ENCODE peak calls at places on chromosomes 11 and 22, in five cellular contexts. R is endodermal cell, D is lung, A is HCT116, T is brain microvascular endothelial cell. V is an unnamed sample.

GRCh38 chr11:90332415-90332814 is 109.6 kb upstream of the CHORDC1 start:
- DNase-seq in T (peak; percentile 3), R (no peak), A (no peak), D (no peak), V (no peak)

GRCh38 chr11:12611352-12611751 is 62.9 kb upstream of the TEAD1 start:
- DNase-seq in A (no peak), R (no peak), D (no peak), T (no peak), V (no peak)

GRCh38 chr11:5204787-5205186 is 4.3 kb upstream of the OR51V1 start:
- DNase-seq in A (peak; percentile 68), R (no peak), D (no peak), T (peak; percentile 69), V (peak; percentile 6)

GRCh38 chr11:115357066-115357465 is 147.1 kb downstream of the CADM1 start:
- DNase-seq in R (no peak), D (no peak), T (no peak), A (no peak), V (no peak)

GRCh38 chr11:125464266-125464662 is 31.8 kb downstream of the FEZ1 start:
- DNase-seq in R (no peak), A (no peak), T (peak; percentile 22), D (no peak), V (no peak)

GRCh38 chr11:34614334-34615113 is 6.4 kb upstream of the EHF start:
- DNase-seq in T (no peak), R (no peak), A (no peak), D (no peak), V (peak; percentile 48)

GRCh38 chr11:3217751-3218482 is 696 bp downstream of the MRGPRG start:
- DNase-seq in A (no peak), T (no peak), R (peak; percentile 40), D (no peak), V (no peak)

GRCh38 chr11:110497204-110497987 is 67.6 kb downstream of the FDX1 start:
- DNase-seq in R (no peak), D (no peak), T (no peak), A (no peak), V (peak; percentile 80)

GRCh38 chr11:121108413-121108812 is 7.4 kb downstream of the TECTA start:
- DNase-seq in D (no peak), T (no peak), R (no peak), A (no peak), V (no peak)

GRCh38 chr11:57647960-57648776 is 1.5 kb downstream of the YPEL4 start:
- DNase-seq in A (no peak), R (peak; percentile 65), D (no peak), T (no peak), V (peak; percentile 52)

DNA sequence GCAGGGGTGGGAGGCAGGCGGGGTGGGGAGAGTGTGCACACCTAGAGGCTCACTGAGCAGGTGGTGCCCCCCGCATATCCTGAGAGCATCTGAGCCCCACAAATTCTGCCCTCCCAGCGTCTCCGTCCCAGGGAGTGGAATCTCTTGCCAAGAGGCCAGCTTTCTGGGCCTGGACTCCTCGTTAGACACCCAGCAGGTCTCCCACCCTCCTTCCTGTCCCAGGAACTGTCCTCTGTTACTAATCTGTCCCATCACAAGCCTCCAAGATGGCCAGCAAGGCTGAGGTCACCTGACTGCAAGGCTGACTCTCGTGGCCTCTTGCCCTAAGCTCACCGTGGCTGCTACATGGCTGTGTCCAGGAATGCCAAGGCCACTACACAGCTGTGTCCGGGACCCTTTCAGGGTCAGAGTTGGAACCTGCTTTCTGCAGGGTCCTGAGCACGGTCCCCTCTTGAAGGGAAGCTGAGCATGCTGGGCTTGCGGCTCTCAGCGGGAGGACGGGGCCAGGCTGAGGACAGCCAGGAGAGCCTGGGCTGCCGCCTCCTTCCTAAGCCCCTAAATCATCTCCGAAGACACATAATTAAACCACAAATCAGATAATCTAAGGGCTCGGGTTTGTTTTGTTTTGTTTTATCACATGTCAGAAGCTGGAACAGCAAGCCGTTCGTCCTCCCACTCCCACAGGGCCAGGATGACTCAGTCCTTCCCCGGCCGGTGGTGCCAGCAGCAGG is 1327.3 kb downstream of the TBC1D22A start:
- DNase-seq in D (no peak), A (no peak), T (peak; percentile 5), R (peak; percentile 43), V (no peak)
- H3K4me3 ChIP-seq in D (no peak overlapping the region), A (no peak overlapping the region), T (no peak overlapping the region), R (no peak overlapping the region), V (no peak overlapping the region)

DNA sequence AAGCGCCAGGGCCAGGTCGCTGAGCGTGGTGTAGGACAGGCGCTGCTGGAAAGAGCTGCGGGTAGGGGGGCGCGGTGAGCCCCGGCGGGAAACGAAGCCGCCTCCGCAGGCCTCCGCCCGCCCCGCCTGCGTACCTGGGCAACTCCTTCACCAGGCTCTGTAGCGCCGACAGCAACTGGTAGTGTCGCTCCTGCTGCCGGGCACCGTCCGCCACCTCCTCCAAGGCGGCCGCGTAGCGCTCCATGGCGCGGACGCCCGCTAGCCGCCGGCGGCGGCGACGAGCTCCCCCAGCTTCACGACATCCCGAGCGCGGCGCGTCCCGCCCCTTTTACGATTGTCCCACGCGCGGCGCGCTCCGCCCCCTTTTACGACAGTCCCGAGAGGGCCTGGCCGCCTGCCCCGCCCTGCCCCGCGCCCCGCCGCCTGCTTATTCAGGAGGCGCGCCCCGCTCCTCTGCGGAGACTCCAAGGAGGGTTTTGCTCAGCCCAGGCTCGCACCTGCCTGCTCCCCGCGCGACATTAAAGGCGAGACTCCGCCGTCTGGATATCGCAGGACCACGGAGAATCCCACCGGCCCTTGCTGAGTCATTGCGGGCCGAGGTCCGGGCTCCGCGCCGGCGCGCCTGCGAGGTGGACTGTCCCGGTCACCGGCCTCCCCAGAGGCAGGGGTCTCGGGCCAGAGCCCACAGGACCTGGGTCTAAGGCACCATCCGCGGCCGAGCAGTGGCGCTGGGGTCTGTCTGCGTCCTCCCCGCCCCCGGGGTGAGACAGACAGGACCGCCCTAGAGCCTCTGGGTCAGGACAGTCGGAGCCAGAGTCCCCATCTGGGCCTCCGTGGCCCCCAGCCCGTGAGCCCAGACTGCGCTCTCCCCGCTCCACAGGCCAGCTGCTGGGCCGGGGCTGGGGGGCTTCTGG is at the start of gene DGCR6L:
- DNase-seq in T (peak; percentile 87), R (peak; percentile 98), D (peak; percentile 95), A (peak; percentile 90), V (peak; percentile 96)
- TF ChIP-seq CTCF in T (no peak), R (no peak), D (no peak), A (no peak), V (no peak)

GRCh38 chr22:17710023-17710422 is 64.2 kb downstream of the BID start:
- DNase-seq in R (no peak), A (no peak), D (no peak), T (no peak), V (no peak)

GRCh38 chr22:17707526-17707925 is 66.7 kb downstream of the BID start:
- DNase-seq in A (no peak), R (no peak), T (no peak), D (no peak), V (no peak)

GRCh38 chr22:17706451-17706900 is 67.8 kb downstream of the BID start:
- DNase-seq in D (peak; percentile 50), T (peak; percentile 95), R (peak; percentile 61), A (peak; percentile 54), V (peak; percentile 60)

GRCh38 chr22:17705565-17706450 is 67.3 kb downstream of the BCL2L13 start:
- DNase-seq in A (no peak), D (no peak), R (no peak), T (no peak), V (no peak)

GRCh38 chr22:17706947-17707346 is 67.3 kb downstream of the BID start:
- DNase-seq in R (no peak), D (no peak), T (no peak), A (no peak), V (no peak)
- H3K4me3 ChIP-seq in R (no peak overlapping the region), D (no peak overlapping the region), T (peak overlapping the region; percentile 53), A (no peak overlapping the region), V (no peak overlapping the region)

GRCh38 chr11:61158691-61159381 is 2.4 kb downstream of the VPS37C start:
- DNase-seq in T (peak; percentile 32), R (peak; percentile 62), A (no peak), D (no peak), V (no peak)

GRCh38 chr11:61160487-61161189 is 588 bp downstream of the VPS37C start:
- DNase-seq in T (no peak), A (no peak), R (peak; percentile 65), D (no peak), V (no peak)

GRCh38 chr11:61162092-61162935 is 1.1 kb upstream of the VPS37C start:
- DNase-seq in R (peak; percentile 76), D (no peak), T (peak; percentile 23), A (peak; percentile 82), V (peak; percentile 96)

GRCh38 chr11:61163714-61164609 is 2.7 kb upstream of the VPS37C start:
- DNase-seq in T (no peak), R (no peak), A (no peak), D (no peak), V (peak; percentile 77)

DNA sequence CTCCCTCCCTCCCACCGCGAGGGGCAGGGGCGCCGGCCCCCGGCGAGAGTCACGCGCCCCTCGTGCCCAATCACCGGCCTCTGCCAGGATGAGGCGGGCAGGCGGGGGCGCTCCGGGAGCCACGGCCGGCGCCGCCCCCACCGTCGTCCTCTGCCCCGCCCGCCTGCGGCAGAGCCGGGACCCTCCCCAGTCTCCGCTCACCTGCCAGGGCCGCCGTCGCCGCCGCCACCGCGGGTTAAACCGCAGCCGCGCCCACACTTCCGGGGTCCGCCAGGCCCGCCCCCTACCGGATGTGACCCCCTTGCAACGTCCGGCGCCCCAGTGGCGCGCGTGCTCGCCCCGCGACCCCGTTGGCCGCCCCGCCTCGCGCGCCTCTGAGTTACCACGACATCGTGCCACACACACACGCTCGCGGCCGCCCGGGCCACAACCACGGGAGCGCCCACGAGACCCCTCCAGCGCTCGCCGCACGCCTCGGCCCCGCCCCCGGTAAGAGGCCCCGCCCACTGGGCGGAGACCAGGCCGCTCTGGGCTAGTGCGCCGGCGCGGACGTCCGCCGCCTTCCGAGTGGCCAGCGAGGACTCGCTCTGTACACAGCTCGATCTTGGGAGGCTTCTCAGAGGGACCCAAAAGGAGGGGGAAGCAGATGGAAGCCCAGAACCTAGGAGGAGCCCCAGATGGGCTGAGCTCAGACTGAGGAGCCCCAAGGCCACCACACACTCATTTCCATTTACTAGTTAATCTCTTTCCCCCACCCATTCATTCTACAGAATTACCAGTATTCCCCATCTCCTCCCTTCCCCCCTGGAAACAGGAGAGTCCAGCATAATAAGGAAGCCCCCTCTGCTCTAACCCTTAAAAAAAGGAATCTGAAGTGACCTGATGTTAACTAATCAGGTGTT is at the start of gene VPS37C:
- DNase-seq in R (peak; percentile 96), T (peak; percentile 70), A (peak; percentile 76), D (peak; percentile 90), V (peak; percentile 93)
- TF ChIP-seq CTCF in R (peak; percentile 45), T (no peak), A (no peak), D (no peak), V (no peak)

DNA sequence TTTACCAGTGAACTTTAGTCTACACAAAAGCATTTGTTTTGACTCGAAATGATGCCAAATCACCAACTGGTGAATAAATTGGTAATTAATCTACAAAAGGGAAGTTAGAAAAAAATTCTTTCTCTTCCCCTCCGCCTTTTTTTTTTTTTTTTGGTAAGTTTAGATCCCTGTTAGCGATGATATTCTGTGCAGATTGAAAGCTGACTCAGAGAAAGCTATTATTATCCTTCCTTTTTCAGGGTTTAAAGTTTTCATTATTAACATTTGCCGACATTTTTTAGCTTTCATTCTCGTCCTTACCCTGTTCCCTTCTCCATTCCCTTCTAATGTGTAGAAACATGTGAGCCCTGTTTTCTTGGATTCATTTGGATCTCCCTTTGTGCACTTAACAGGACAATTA is 16.8 kb upstream of the NUP160 start:
- DNase-seq in T (no peak), R (no peak), A (no peak), D (no peak), V (no peak)
- H3K4me3 ChIP-seq in T (no peak overlapping the region), R (no peak overlapping the region), A (no peak overlapping the region), D (no peak overlapping the region), V (peak overlapping the region; percentile 17)

V was measured in HL-60.